ENCODE peak calls at places on chromosome 3, in eight cellular contexts. One of them, this sample, is unnamed.

GRCh38 chr3:81245505-81245904 is 515.9 kb downstream of the GBE1 start:
- DNase-seq in left lung: no peak
- DNase-seq in tibial nerve: no peak
- DNase-seq in Panc1: no peak
- DNase-seq in activated CD8-positive, alpha-beta T cell treated with anti-CD3 and anti-CD28 coated beads for 36 hours: no peak
- DNase-seq in neural crest cell: no peak
- DNase-seq in kidney epithelial cell: no peak
- DNase-seq in IMR-90: no peak
- DNase-seq in this sample: no peak

GRCh38 chr3:127320529-127321121 is 32.8 kb upstream of the PRR20G start:
- DNase-seq in kidney epithelial cell: no peak
- DNase-seq in neural crest cell: no peak
- DNase-seq in tibial nerve: no peak
- DNase-seq in Panc1: no peak
- DNase-seq in activated CD8-positive, alpha-beta T cell treated with anti-CD3 and anti-CD28 coated beads for 36 hours: no peak
- DNase-seq in IMR-90: no peak
- DNase-seq in left lung: no peak
- DNase-seq in this sample: no peak

GRCh38 chr3:59937206-59937605 is 887.4 kb upstream of the CFAP20DC start:
- DNase-seq in neural crest cell: no peak
- DNase-seq in activated CD8-positive, alpha-beta T cell treated with anti-CD3 and anti-CD28 coated beads for 36 hours: no peak
- DNase-seq in Panc1: no peak
- DNase-seq in tibial nerve: no peak
- DNase-seq in left lung: no peak
- DNase-seq in IMR-90: no peak
- DNase-seq in kidney epithelial cell: no peak
- DNase-seq in this sample: no peak

GRCh38 chr3:179172546-179172945 is 24.4 kb downstream of the PIK3CA start:
- DNase-seq in IMR-90: no peak
- DNase-seq in Panc1: no peak
- DNase-seq in tibial nerve: no peak
- DNase-seq in activated CD8-positive, alpha-beta T cell treated with anti-CD3 and anti-CD28 coated beads for 36 hours: no peak
- DNase-seq in left lung: no peak
- DNase-seq in kidney epithelial cell: no peak
- DNase-seq in neural crest cell: no peak
- DNase-seq in this sample: no peak

GRCh38 chr3:48082580-48083187 is 66.5 kb upstream of the MAP4 start:
- DNase-seq in neural crest cell: no peak
- DNase-seq in tibial nerve: no peak
- DNase-seq in kidney epithelial cell: no peak
- DNase-seq in activated CD8-positive, alpha-beta T cell treated with anti-CD3 and anti-CD28 coated beads for 36 hours: no peak
- DNase-seq in left lung: no peak
- DNase-seq in Panc1: no peak
- DNase-seq in IMR-90: no peak
- DNase-seq in this sample: no peak

GRCh38 chr3:55662683-55663082 is 175.6 kb upstream of the WNT5A start:
- DNase-seq in left lung: no peak
- DNase-seq in IMR-90: peak
- DNase-seq in tibial nerve: no peak
- DNase-seq in Panc1: no peak
- DNase-seq in activated CD8-positive, alpha-beta T cell treated with anti-CD3 and anti-CD28 coated beads for 36 hours: no peak
- DNase-seq in neural crest cell: no peak
- DNase-seq in kidney epithelial cell: no peak
- DNase-seq in this sample: no peak

GRCh38 chr3:126474498-126475410 is 937 bp downstream of the ZXDC start:
- DNase-seq in IMR-90: peak
- DNase-seq in activated CD8-positive, alpha-beta T cell treated with anti-CD3 and anti-CD28 coated beads for 36 hours: peak
- DNase-seq in Panc1: no peak
- DNase-seq in neural crest cell: peak
- DNase-seq in kidney epithelial cell: no peak
- DNase-seq in left lung: peak
- DNase-seq in tibial nerve: no peak
- DNase-seq in this sample: no peak

GRCh38 chr3:37319784-37320183 is 145.4 kb upstream of the LRRFIP2 start:
- DNase-seq in neural crest cell: no peak
- DNase-seq in tibial nerve: no peak
- DNase-seq in left lung: no peak
- DNase-seq in kidney epithelial cell: no peak
- DNase-seq in IMR-90: no peak
- DNase-seq in activated CD8-positive, alpha-beta T cell treated with anti-CD3 and anti-CD28 coated beads for 36 hours: no peak
- DNase-seq in Panc1: no peak
- DNase-seq in this sample: no peak

GRCh38 chr3:189143321-189143720 is 28.4 kb upstream of the TPRG1 start:
- DNase-seq in tibial nerve: no peak
- DNase-seq in neural crest cell: no peak
- DNase-seq in left lung: no peak
- DNase-seq in Panc1: no peak
- DNase-seq in kidney epithelial cell: no peak
- DNase-seq in IMR-90: peak
- DNase-seq in activated CD8-positive, alpha-beta T cell treated with anti-CD3 and anti-CD28 coated beads for 36 hours: no peak
- DNase-seq in this sample: no peak

GRCh38 chr3:189146842-189147241 is 24.9 kb upstream of the TPRG1 start:
- DNase-seq in kidney epithelial cell: no peak
- DNase-seq in IMR-90: no peak
- DNase-seq in neural crest cell: no peak
- DNase-seq in left lung: no peak
- DNase-seq in tibial nerve: no peak
- DNase-seq in Panc1: no peak
- DNase-seq in activated CD8-positive, alpha-beta T cell treated with anti-CD3 and anti-CD28 coated beads for 36 hours: no peak
- DNase-seq in this sample: no peak

GRCh38 chr3:189142527-189142926 is 29.2 kb upstream of the TPRG1 start:
- DNase-seq in activated CD8-positive, alpha-beta T cell treated with anti-CD3 and anti-CD28 coated beads for 36 hours: peak
- DNase-seq in kidney epithelial cell: no peak
- DNase-seq in tibial nerve: no peak
- DNase-seq in neural crest cell: no peak
- DNase-seq in left lung: no peak
- DNase-seq in Panc1: no peak
- DNase-seq in IMR-90: no peak
- DNase-seq in this sample: no peak

GRCh38 chr3:189148090-189148507 is 23.7 kb upstream of the TPRG1 start:
- DNase-seq in left lung: no peak
- DNase-seq in neural crest cell: peak
- DNase-seq in IMR-90: peak
- DNase-seq in activated CD8-positive, alpha-beta T cell treated with anti-CD3 and anti-CD28 coated beads for 36 hours: peak
- DNase-seq in kidney epithelial cell: no peak
- DNase-seq in Panc1: no peak
- DNase-seq in tibial nerve: peak
- DNase-seq in this sample: peak

GRCh38 chr3:189144645-189145044 is 27.1 kb upstream of the TPRG1 start:
- DNase-seq in kidney epithelial cell: no peak
- DNase-seq in IMR-90: peak
- DNase-seq in tibial nerve: peak
- DNase-seq in left lung: no peak
- DNase-seq in Panc1: no peak
- DNase-seq in neural crest cell: no peak
- DNase-seq in activated CD8-positive, alpha-beta T cell treated with anti-CD3 and anti-CD28 coated beads for 36 hours: peak
- DNase-seq in this sample: no peak
- TF ChIP-seq CTCF in kidney epithelial cell: peak
- TF ChIP-seq CTCF in IMR-90: no peak
- TF ChIP-seq CTCF in tibial nerve: no peak
- TF ChIP-seq CTCF in left lung: no peak
- TF ChIP-seq CTCF in Panc1: peak
- TF ChIP-seq CTCF in neural crest cell: no peak
- TF ChIP-seq CTCF in activated CD8-positive, alpha-beta T cell treated with anti-CD3 and anti-CD28 coated beads for 36 hours: no peak
- TF ChIP-seq CTCF in this sample: peak

GRCh38 chr3:12566976-12567375 is 10.1 kb downstream of the MKRN2 start:
- DNase-seq in tibial nerve: no peak
- DNase-seq in kidney epithelial cell: no peak
- DNase-seq in neural crest cell: no peak
- DNase-seq in left lung: no peak
- DNase-seq in IMR-90: no peak
- DNase-seq in Panc1: no peak
- DNase-seq in activated CD8-positive, alpha-beta T cell treated with anti-CD3 and anti-CD28 coated beads for 36 hours: no peak
- DNase-seq in this sample: no peak

GRCh38 chr3:12574131-12574530 is 17.2 kb downstream of the MKRN2 start:
- DNase-seq in IMR-90: peak
- DNase-seq in kidney epithelial cell: no peak
- DNase-seq in Panc1: no peak
- DNase-seq in tibial nerve: no peak
- DNase-seq in neural crest cell: no peak
- DNase-seq in activated CD8-positive, alpha-beta T cell treated with anti-CD3 and anti-CD28 coated beads for 36 hours: no peak
- DNase-seq in left lung: no peak
- DNase-seq in this sample: no peak

GRCh38 chr3:12569836-12570235 is 12.9 kb downstream of the MKRN2 start:
- DNase-seq in neural crest cell: no peak
- DNase-seq in activated CD8-positive, alpha-beta T cell treated with anti-CD3 and anti-CD28 coated beads for 36 hours: no peak
- DNase-seq in left lung: no peak
- DNase-seq in IMR-90: no peak
- DNase-seq in Panc1: no peak
- DNase-seq in kidney epithelial cell: no peak
- DNase-seq in tibial nerve: no peak
- DNase-seq in this sample: no peak

GRCh38 chr3:12571986-12572385 is 15.1 kb downstream of the MKRN2 start:
- DNase-seq in tibial nerve: no peak
- DNase-seq in left lung: no peak
- DNase-seq in neural crest cell: no peak
- DNase-seq in activated CD8-positive, alpha-beta T cell treated with anti-CD3 and anti-CD28 coated beads for 36 hours: no peak
- DNase-seq in IMR-90: no peak
- DNase-seq in Panc1: no peak
- DNase-seq in kidney epithelial cell: no peak
- DNase-seq in this sample: no peak

GRCh38 chr3:12568747-12569146 is 11.9 kb downstream of the MKRN2 start:
- DNase-seq in IMR-90: no peak
- DNase-seq in left lung: no peak
- DNase-seq in neural crest cell: no peak
- DNase-seq in kidney epithelial cell: no peak
- DNase-seq in tibial nerve: no peak
- DNase-seq in Panc1: no peak
- DNase-seq in activated CD8-positive, alpha-beta T cell treated with anti-CD3 and anti-CD28 coated beads for 36 hours: no peak
- DNase-seq in this sample: no peak
- TF ChIP-seq CTCF in IMR-90: no peak
- TF ChIP-seq CTCF in left lung: no peak
- TF ChIP-seq CTCF in neural crest cell: no peak
- TF ChIP-seq CTCF in kidney epithelial cell: no peak
- TF ChIP-seq CTCF in tibial nerve: no peak
- TF ChIP-seq CTCF in Panc1: no peak
- TF ChIP-seq CTCF in activated CD8-positive, alpha-beta T cell treated with anti-CD3 and anti-CD28 coated beads for 36 hours: no peak
- TF ChIP-seq CTCF in this sample: no peak

DNA sequence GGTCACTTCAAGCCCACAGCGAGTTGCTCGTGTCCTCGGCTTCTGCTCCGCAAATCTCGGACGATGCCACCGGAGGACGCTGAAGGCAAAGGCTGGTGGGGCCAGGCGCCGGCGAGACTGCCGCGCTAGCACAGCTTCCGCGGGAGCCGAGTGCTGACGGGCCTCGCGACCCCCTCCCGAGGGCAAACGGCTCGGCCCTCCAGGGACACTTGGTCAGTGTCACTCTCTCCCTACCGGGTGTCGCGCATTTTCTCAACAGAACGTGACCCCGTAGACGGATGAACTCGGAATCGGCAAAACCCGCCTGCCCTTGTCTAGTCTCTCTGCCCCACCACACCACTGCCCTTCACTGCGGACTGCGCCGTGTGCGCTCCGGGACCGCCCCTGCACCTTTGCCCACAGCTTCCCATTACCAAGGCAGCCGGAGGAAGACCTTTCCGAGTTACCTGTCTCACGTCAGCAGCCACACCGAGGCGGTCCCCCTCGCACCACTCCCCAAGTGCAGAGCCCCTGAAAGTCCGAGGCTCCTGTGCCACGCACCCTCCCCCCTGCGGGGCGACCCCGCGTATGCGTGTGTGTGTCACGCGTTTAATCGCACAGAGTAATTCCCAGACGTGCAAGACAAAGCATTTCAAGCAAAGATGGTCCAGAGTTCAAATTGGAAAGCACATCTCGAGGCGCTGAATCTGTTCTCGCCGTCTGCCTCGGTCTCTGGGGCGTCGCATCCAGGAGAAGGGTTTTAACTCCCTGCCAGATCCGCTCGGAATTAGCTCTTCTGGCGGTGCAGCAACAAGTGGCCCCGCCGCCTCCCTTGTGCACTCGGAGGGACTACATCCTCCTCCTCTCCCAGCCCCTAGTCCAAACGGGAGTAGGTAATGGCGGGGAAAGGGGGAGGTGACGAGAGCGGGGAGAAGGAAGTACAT is 245.0 kb upstream of the TOPAZ1 start:
- DNase-seq in activated CD8-positive, alpha-beta T cell treated with anti-CD3 and anti-CD28 coated beads for 36 hours: peak
- DNase-seq in left lung: peak
- DNase-seq in neural crest cell: peak
- DNase-seq in IMR-90: no peak
- DNase-seq in kidney epithelial cell: no peak
- DNase-seq in Panc1: no peak
- DNase-seq in tibial nerve: no peak
- DNase-seq in this sample: no peak
- TF ChIP-seq CTCF in activated CD8-positive, alpha-beta T cell treated with anti-CD3 and anti-CD28 coated beads for 36 hours: no peak
- TF ChIP-seq CTCF in left lung: no peak
- TF ChIP-seq CTCF in neural crest cell: no peak
- TF ChIP-seq CTCF in IMR-90: no peak
- TF ChIP-seq CTCF in kidney epithelial cell: peak
- TF ChIP-seq CTCF in Panc1: peak
- TF ChIP-seq CTCF in tibial nerve: no peak
- TF ChIP-seq CTCF in this sample: no peak

GRCh38 chr3:46500631-46501377 is 3.0 kb downstream of the RTP3 start:
- DNase-seq in tibial nerve: no peak
- DNase-seq in activated CD8-positive, alpha-beta T cell treated with anti-CD3 and anti-CD28 coated beads for 36 hours: no peak
- DNase-seq in neural crest cell: no peak
- DNase-seq in kidney epithelial cell: no peak
- DNase-seq in left lung: no peak
- DNase-seq in IMR-90: peak
- DNase-seq in Panc1: no peak
- DNase-seq in this sample: no peak

GRCh38 chr3:46495901-46496456 is 1.8 kb upstream of the RTP3 start:
- DNase-seq in neural crest cell: no peak
- DNase-seq in kidney epithelial cell: no peak
- DNase-seq in Panc1: no peak
- DNase-seq in left lung: no peak
- DNase-seq in IMR-90: peak
- DNase-seq in activated CD8-positive, alpha-beta T cell treated with anti-CD3 and anti-CD28 coated beads for 36 hours: no peak
- DNase-seq in tibial nerve: no peak
- DNase-seq in this sample: no peak

GRCh38 chr3:46497556-46498265 is at the start of gene RTP3:
- DNase-seq in kidney epithelial cell: no peak
- DNase-seq in activated CD8-positive, alpha-beta T cell treated with anti-CD3 and anti-CD28 coated beads for 36 hours: no peak
- DNase-seq in IMR-90: no peak
- DNase-seq in left lung: no peak
- DNase-seq in neural crest cell: no peak
- DNase-seq in Panc1: no peak
- DNase-seq in tibial nerve: no peak
- DNase-seq in this sample: no peak

GRCh38 chr3:46498916-46499519 is 1.2 kb downstream of the RTP3 start:
- DNase-seq in IMR-90: no peak
- DNase-seq in tibial nerve: no peak
- DNase-seq in kidney epithelial cell: no peak
- DNase-seq in activated CD8-positive, alpha-beta T cell treated with anti-CD3 and anti-CD28 coated beads for 36 hours: no peak
- DNase-seq in left lung: no peak
- DNase-seq in neural crest cell: no peak
- DNase-seq in Panc1: no peak
- DNase-seq in this sample: no peak

DNA sequence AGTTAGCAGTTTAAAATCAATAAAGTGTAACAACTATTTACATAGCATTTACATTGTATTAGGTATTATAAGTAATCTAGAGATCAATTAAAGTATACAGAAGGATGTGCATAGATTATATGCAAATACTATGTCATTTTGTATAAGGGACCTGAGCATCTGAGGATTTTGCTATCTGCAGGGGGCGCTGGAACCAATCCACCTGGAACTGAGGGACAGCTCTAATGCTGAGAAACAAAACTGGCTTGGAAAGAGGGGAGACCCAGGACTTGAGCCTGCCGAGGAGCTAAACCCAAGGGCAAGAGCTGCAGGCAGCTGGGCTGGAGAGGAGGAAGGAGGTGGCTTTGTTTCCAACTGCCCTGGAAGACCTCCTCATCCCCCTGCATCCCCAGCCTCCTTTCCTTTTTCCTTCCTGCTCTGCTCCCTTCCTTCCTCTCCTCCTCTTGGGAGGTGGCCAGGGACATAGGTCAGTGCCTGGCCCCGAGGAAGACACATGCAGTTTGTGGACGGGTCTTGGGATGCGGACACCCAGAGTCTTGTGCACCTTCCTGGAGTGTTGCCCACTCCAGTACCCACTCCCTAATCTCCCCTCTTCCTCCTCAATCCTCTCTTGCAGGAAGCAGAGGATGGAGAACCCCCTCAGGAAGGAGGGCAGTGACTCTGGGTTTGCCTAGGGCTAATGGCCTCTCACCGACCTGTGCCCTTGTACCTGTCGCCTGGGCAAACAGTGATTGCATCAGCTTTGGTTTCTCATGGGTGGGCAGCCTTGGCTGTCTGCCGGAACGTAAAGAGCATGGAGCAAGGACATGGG is 826 bp upstream of the RTP3 start:
- DNase-seq in activated CD8-positive, alpha-beta T cell treated with anti-CD3 and anti-CD28 coated beads for 36 hours: peak
- DNase-seq in left lung: no peak
- DNase-seq in Panc1: no peak
- DNase-seq in tibial nerve: no peak
- DNase-seq in IMR-90: peak
- DNase-seq in kidney epithelial cell: no peak
- DNase-seq in neural crest cell: no peak
- DNase-seq in this sample: peak
- TF ChIP-seq CTCF in activated CD8-positive, alpha-beta T cell treated with anti-CD3 and anti-CD28 coated beads for 36 hours: peak
- TF ChIP-seq CTCF in left lung: no peak
- TF ChIP-seq CTCF in Panc1: peak
- TF ChIP-seq CTCF in tibial nerve: peak
- TF ChIP-seq CTCF in IMR-90: peak
- TF ChIP-seq CTCF in kidney epithelial cell: peak
- TF ChIP-seq CTCF in neural crest cell: peak
- TF ChIP-seq CTCF in this sample: peak